ENCODE peak calls at places on chromosomes 4 and X, in nine cellular contexts. Q is A549, C is H1, L is prostate gland, Y is suprapubic skin, N is tibial nerve, T is ovary, V is H54, W is lower leg skin. D is an unnamed sample.

GRCh38 chr4:159174645-159175147 is 71.8 kb downstream of the RAPGEF2 start:
- DNase-seq in L (no peak), V (no peak), Q (no peak), N (no peak), C (no peak), T (no peak), Y (no peak), W (no peak), D (no peak)

GRCh38 chr4:103996059-103996458 is 276.3 kb upstream of the TACR3 start:
- DNase-seq in Y (no peak), T (no peak), V (peak; percentile 0), N (no peak), W (no peak), Q (peak; percentile 36), C (no peak), L (peak; percentile 11), D (no peak)

GRCh38 chrX:22060451-22060940 is 28.4 kb downstream of the PHEX start:
- DNase-seq in N (no peak), T (no peak), Y (no peak), V (no peak), W (no peak), Q (peak; percentile 16), L (no peak), C (no peak), D (no peak)

GRCh38 chr4:8920289-8920965 is 48.8 kb upstream of the HMX1 start:
- DNase-seq in Y (peak; percentile 57), N (no peak), L (peak; percentile 2), C (no peak), W (peak; percentile 7), V (no peak), T (no peak), Q (no peak), D (no peak)

GRCh38 chr4:149371021-149371420 is 444.6 kb downstream of the IQCM start:
- DNase-seq in C (no peak), W (no peak), Q (peak; percentile 54), N (no peak), L (no peak), V (peak; percentile 4), T (no peak), Y (no peak), D (peak; percentile 50)

GRCh38 chr4:55475394-55476243 is 71.1 kb downstream of the CLOCK start:
- DNase-seq in W (no peak), Y (no peak), Q (no peak), C (no peak), T (no peak), V (no peak), L (no peak), N (no peak), D (no peak)

GRCh38 chr4:21858971-21859370 is 89.6 kb downstream of the KCNIP4 start:
- DNase-seq in T (no peak), V (no peak), Q (no peak), Y (no peak), W (no peak), N (no peak), C (no peak), L (no peak), D (no peak)

GRCh38 chr4:141339386-141339785 is 118.7 kb downstream of the ZNF330 start:
- DNase-seq in L (no peak), Y (no peak), V (no peak), N (no peak), T (no peak), Q (no peak), W (no peak), C (no peak), D (no peak)

GRCh38 chr4:75848891-75849290 is 53.4 kb downstream of the PPEF2 start:
- DNase-seq in T (no peak), W (no peak), V (peak; percentile 9), N (no peak), Q (no peak), C (no peak), L (no peak), Y (no peak), D (no peak)

GRCh38 chr4:168319486-168320019 is 1.0 kb upstream of the DDX60 start:
- DNase-seq in Q (no peak), T (no peak), W (no peak), V (no peak), L (no peak), Y (no peak), N (no peak), C (no peak), D (no peak)

GRCh38 chrX:80876877-80877276 is 67.2 kb upstream of the BRWD3 start:
- DNase-seq in Y (no peak), Q (peak; percentile 45), V (no peak), L (no peak), N (no peak), W (no peak), C (no peak), T (no peak), D (no peak)

GRCh38 chr4:14059006-14059405 is 431.5 kb upstream of the BOD1L1 start:
- DNase-seq in W (no peak), L (no peak), N (no peak), Y (no peak), V (no peak), C (no peak), Q (no peak), T (no peak), D (no peak)

GRCh38 chr4:14054391-14054790 is 426.9 kb upstream of the BOD1L1 start:
- DNase-seq in Y (no peak), Q (no peak), C (no peak), W (no peak), L (no peak), N (no peak), T (no peak), V (no peak), D (no peak)
- TF ChIP-seq POLR2A in Y (no peak), Q (no peak), C (no peak), W (no peak), L (no peak), N (no peak), T (no peak), V (no peak), D (no peak)

DNA sequence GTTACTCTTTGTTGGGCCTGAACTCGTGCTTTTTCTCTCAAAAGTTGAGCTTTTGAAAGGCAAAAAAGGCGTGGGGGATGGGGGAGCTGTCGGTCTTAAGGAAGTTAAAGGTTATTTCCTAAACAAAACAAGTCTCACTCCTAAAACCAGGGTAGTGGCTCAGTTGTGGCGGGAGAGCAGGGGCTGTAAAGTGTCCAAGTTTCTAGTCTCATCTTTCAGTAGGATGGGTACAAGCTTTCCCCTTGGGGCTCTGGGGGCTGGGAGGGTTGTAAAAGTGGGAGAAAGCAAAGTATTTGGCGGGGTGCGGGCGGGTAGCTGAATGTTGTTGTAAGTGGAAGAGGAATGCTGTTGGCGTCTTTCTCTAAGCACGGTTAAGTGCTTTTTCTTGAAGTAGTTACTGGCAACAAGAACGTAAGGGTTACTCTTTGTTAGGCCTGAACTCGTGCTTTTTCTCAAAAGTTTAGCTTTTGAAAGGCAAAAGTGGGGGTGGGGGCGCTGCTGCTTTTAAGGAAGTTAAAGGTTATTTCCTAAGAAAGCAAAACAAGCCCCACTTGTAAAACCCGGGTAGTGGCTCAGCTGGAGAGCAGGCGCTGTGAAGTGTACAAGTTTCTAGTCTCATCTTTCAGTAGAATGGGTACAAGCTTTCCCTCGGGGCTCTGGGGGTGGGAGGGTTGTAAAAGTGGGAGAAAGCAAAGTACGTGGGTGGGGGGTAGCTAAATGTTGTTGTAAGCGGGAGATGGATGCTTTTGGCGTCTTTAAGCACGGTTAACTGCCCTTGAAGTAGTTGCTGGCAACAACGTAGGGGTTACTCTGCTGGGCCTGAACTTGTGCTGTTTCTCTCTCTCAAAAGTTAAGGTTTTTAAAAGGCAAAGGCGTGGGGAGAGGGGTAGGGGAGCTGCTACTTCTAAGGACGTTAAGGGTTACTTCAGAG is 1.1 kb upstream of the WDR1 start:
- DNase-seq in W (no peak), V (no peak), T (peak; percentile 68), L (no peak), Q (no peak), Y (no peak), C (peak; percentile 52), N (no peak), D (no peak)
- TF ChIP-seq POLR2A in W (no peak), V (no peak), T (no peak), L (no peak), Q (no peak), Y (no peak), C (no peak), N (no peak), D (no peak)

GRCh38 chrX:1391370-1391706 is 575 bp downstream of the SLC25A6 start:
- DNase-seq in Q (no peak), C (peak; percentile 96), N (no peak), Y (no peak), W (no peak), T (peak; percentile 94), L (no peak), V (peak; percentile 56), D (no peak)

GRCh38 chrX:1390621-1391369 is 1.1 kb downstream of the SLC25A6 start:
- DNase-seq in C (no peak), T (no peak), V (no peak), N (no peak), W (no peak), L (no peak), Q (no peak), Y (peak; percentile 67), D (no peak)

GRCh38 chrX:1391707-1392375 is at the start of gene SLC25A6:
- DNase-seq in W (peak; percentile 98), N (peak; percentile 97), T (peak; percentile 99), Q (peak; percentile 98), Y (peak; percentile 99), V (peak; percentile 80), C (peak; percentile 99), L (peak; percentile 99), D (peak; percentile 99)

GRCh38 chrX:1393871-1394615 is 2.1 kb upstream of the SLC25A6 start:
- DNase-seq in V (no peak), Q (no peak), N (no peak), W (no peak), C (no peak), Y (no peak), T (peak; percentile 13), L (no peak), D (no peak)

DNA sequence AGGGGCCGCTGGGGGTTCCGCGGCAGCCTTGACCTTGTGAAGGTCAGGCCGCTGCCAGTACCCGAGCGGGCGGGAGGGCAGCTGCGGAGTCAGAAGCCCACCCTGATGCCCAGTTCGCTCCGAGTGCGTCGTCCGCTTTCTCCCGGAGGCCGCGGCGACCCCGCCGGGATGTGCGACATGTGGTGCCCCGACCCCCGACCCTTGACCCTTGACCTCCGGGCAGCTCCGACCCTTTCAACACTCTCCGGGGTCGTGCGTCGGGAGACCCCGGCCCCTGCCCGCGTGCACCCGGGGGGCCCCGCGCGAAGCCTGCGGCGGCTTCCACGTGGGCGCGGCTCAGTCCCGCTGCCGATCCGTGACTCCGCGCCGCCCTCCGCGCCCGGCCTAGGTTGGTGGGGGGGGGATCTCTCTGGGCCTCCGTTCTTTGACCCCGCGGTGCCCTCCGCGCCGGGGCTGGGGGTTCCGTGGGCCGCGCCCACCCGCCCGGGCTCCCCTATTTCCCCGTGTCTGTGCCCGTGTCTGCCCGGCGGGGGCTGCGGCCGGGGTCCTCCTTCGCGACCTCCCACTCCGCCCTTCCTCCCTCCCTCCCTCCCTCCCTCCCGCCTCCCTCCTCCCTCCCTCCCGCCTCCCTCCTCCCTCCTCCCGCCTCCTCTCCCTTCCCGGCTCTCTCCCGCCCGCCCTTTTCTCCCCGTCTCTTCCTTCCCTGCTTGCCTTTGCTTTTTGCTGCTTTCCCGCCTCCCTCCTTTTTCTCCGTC is 640 bp upstream of the SLC25A6 start:
- DNase-seq in T (no peak), V (no peak), W (peak; percentile 60), Y (no peak), L (peak; percentile 65), N (peak; percentile 52), C (no peak), Q (peak; percentile 83), D (peak; percentile 83)
- TF ChIP-seq POLR2A in T (peak; percentile 49), V (peak; percentile 41), W (no peak), Y (no peak), L (no peak), N (peak; percentile 21), C (no peak), Q (no peak), D (no peak)

GRCh38 chr4:2241410-2242353 is at the start of the genes HAUS3 and POLN:
- DNase-seq in N (peak; percentile 96), L (peak; percentile 96), W (peak; percentile 96), T (peak; percentile 99), C (peak; percentile 99), V (peak; percentile 93), Q (peak; percentile 96), Y (peak; percentile 99), D (peak; percentile 99)
- TF ChIP-seq POLR2A in N (peak; percentile 89), L (peak; percentile 95), W (no peak), T (peak; percentile 56), C (no peak), V (peak; percentile 91), Q (peak; percentile 72), Y (peak; percentile 41), D (peak; percentile 69)